ENCODE peak calls at places on chromosomes 5 and 9, in nine cellular contexts. One of them, this sample, is unnamed.

GRCh38 chr5:171453056-171453725 is 33.7 kb downstream of the FGF18 start:
- DNase-seq in left ventricle myocardium inferior: no peak
- DNase-seq in thyroid gland: no peak
- DNase-seq in adrenal gland: no peak
- DNase-seq in tibial nerve: no peak
- DNase-seq in stomach: no peak
- DNase-seq in nephron progenitor cell: no peak
- DNase-seq in lower leg skin: no peak
- DNase-seq in fibroblast of pulmonary artery: no peak
- DNase-seq in this sample: no peak

GRCh38 chr9:7216004-7216821 is 458.4 kb downstream of the KDM4C start:
- DNase-seq in left ventricle myocardium inferior: no peak
- DNase-seq in thyroid gland: no peak
- DNase-seq in adrenal gland: no peak
- DNase-seq in tibial nerve: no peak
- DNase-seq in stomach: no peak
- DNase-seq in nephron progenitor cell: no peak
- DNase-seq in lower leg skin: no peak
- DNase-seq in fibroblast of pulmonary artery: peak
- DNase-seq in this sample: no peak

GRCh38 chr5:141330299-141331080 is at the start of gene PCDHGA1:
- DNase-seq in left ventricle myocardium inferior: no peak
- DNase-seq in thyroid gland: no peak
- DNase-seq in adrenal gland: no peak
- DNase-seq in tibial nerve: no peak
- DNase-seq in stomach: no peak
- DNase-seq in nephron progenitor cell: no peak
- DNase-seq in lower leg skin: no peak
- DNase-seq in fibroblast of pulmonary artery: peak
- DNase-seq in this sample: no peak

GRCh38 chr5:157651623-157652376 is 438 bp downstream of the SOX30 start:
- DNase-seq in left ventricle myocardium inferior: peak
- DNase-seq in thyroid gland: peak
- DNase-seq in adrenal gland: peak
- DNase-seq in tibial nerve: no peak
- DNase-seq in stomach: peak
- DNase-seq in nephron progenitor cell: no peak
- DNase-seq in lower leg skin: no peak
- DNase-seq in fibroblast of pulmonary artery: peak
- DNase-seq in this sample: peak

GRCh38 chr9:33106827-33107621 is 30.6 kb upstream of the SMU1 start:
- DNase-seq in left ventricle myocardium inferior: peak
- DNase-seq in thyroid gland: no peak
- DNase-seq in adrenal gland: peak
- DNase-seq in tibial nerve: no peak
- DNase-seq in stomach: peak
- DNase-seq in nephron progenitor cell: no peak
- DNase-seq in lower leg skin: peak
- DNase-seq in fibroblast of pulmonary artery: peak
- DNase-seq in this sample: no peak

GRCh38 chr9:105332471-105332870 is 88.0 kb downstream of the SLC44A1 start:
- DNase-seq in left ventricle myocardium inferior: no peak
- DNase-seq in thyroid gland: no peak
- DNase-seq in adrenal gland: no peak
- DNase-seq in tibial nerve: no peak
- DNase-seq in stomach: no peak
- DNase-seq in nephron progenitor cell: no peak
- DNase-seq in lower leg skin: no peak
- DNase-seq in fibroblast of pulmonary artery: peak
- DNase-seq in this sample: no peak

GRCh38 chr9:83655433-83655832 is 32.5 kb downstream of the IDNK start:
- DNase-seq in left ventricle myocardium inferior: no peak
- DNase-seq in thyroid gland: no peak
- DNase-seq in adrenal gland: no peak
- DNase-seq in tibial nerve: no peak
- DNase-seq in stomach: no peak
- DNase-seq in nephron progenitor cell: no peak
- DNase-seq in lower leg skin: no peak
- DNase-seq in fibroblast of pulmonary artery: no peak
- DNase-seq in this sample: no peak

GRCh38 chr9:134375430-134376385 is 49.5 kb downstream of the RXRA start:
- DNase-seq in left ventricle myocardium inferior: peak
- DNase-seq in thyroid gland: peak
- DNase-seq in adrenal gland: peak
- DNase-seq in tibial nerve: peak
- DNase-seq in stomach: no peak
- DNase-seq in nephron progenitor cell: peak
- DNase-seq in lower leg skin: no peak
- DNase-seq in fibroblast of pulmonary artery: peak
- DNase-seq in this sample: no peak

GRCh38 chr5:83265318-83265717 is 188.0 kb downstream of the XRCC4 start:
- DNase-seq in left ventricle myocardium inferior: no peak
- DNase-seq in thyroid gland: no peak
- DNase-seq in adrenal gland: no peak
- DNase-seq in tibial nerve: no peak
- DNase-seq in stomach: peak
- DNase-seq in nephron progenitor cell: no peak
- DNase-seq in lower leg skin: no peak
- DNase-seq in fibroblast of pulmonary artery: peak
- DNase-seq in this sample: no peak

GRCh38 chr5:442335-443238 is at the start of gene EXOC3:
- DNase-seq in left ventricle myocardium inferior: peak
- DNase-seq in thyroid gland: peak
- DNase-seq in adrenal gland: peak
- DNase-seq in tibial nerve: peak
- DNase-seq in stomach: peak
- DNase-seq in nephron progenitor cell: peak
- DNase-seq in lower leg skin: no peak
- DNase-seq in fibroblast of pulmonary artery: peak
- DNase-seq in this sample: peak

GRCh38 chr9:87793292-87793691 is 67.4 kb downstream of the CTSL start:
- DNase-seq in left ventricle myocardium inferior: no peak
- DNase-seq in thyroid gland: no peak
- DNase-seq in adrenal gland: peak
- DNase-seq in tibial nerve: peak
- DNase-seq in stomach: no peak
- DNase-seq in nephron progenitor cell: no peak
- DNase-seq in lower leg skin: peak
- DNase-seq in fibroblast of pulmonary artery: peak
- DNase-seq in this sample: no peak

GRCh38 chr5:43636076-43636475 is 33.1 kb downstream of the NNT start:
- DNase-seq in left ventricle myocardium inferior: no peak
- DNase-seq in thyroid gland: no peak
- DNase-seq in adrenal gland: no peak
- DNase-seq in tibial nerve: no peak
- DNase-seq in stomach: no peak
- DNase-seq in nephron progenitor cell: no peak
- DNase-seq in lower leg skin: no peak
- DNase-seq in fibroblast of pulmonary artery: no peak
- DNase-seq in this sample: no peak

GRCh38 chr5:108249095-108249784 is 132.7 kb downstream of the FBXL17 start:
- DNase-seq in left ventricle myocardium inferior: no peak
- DNase-seq in thyroid gland: no peak
- DNase-seq in adrenal gland: no peak
- DNase-seq in tibial nerve: no peak
- DNase-seq in stomach: no peak
- DNase-seq in nephron progenitor cell: no peak
- DNase-seq in lower leg skin: no peak
- DNase-seq in fibroblast of pulmonary artery: no peak
- DNase-seq in this sample: no peak

GRCh38 chr9:36091028-36091953 is 45.2 kb upstream of the GLIPR2 start:
- DNase-seq in left ventricle myocardium inferior: no peak
- DNase-seq in thyroid gland: peak
- DNase-seq in adrenal gland: peak
- DNase-seq in tibial nerve: no peak
- DNase-seq in stomach: peak
- DNase-seq in nephron progenitor cell: peak
- DNase-seq in lower leg skin: no peak
- DNase-seq in fibroblast of pulmonary artery: peak
- DNase-seq in this sample: no peak

GRCh38 chr9:123365287-123365880 is 9.4 kb downstream of the CRB2 start:
- DNase-seq in left ventricle myocardium inferior: no peak
- DNase-seq in thyroid gland: no peak
- DNase-seq in adrenal gland: no peak
- DNase-seq in tibial nerve: no peak
- DNase-seq in stomach: no peak
- DNase-seq in nephron progenitor cell: no peak
- DNase-seq in lower leg skin: no peak
- DNase-seq in fibroblast of pulmonary artery: no peak
- DNase-seq in this sample: no peak

GRCh38 chr9:123368023-123368422 is 12.0 kb downstream of the CRB2 start:
- DNase-seq in left ventricle myocardium inferior: no peak
- DNase-seq in thyroid gland: no peak
- DNase-seq in adrenal gland: no peak
- DNase-seq in tibial nerve: no peak
- DNase-seq in stomach: no peak
- DNase-seq in nephron progenitor cell: no peak
- DNase-seq in lower leg skin: no peak
- DNase-seq in fibroblast of pulmonary artery: no peak
- DNase-seq in this sample: no peak

GRCh38 chr9:123364241-123364824 is 8.3 kb downstream of the CRB2 start:
- DNase-seq in left ventricle myocardium inferior: no peak
- DNase-seq in thyroid gland: no peak
- DNase-seq in adrenal gland: no peak
- DNase-seq in tibial nerve: no peak
- DNase-seq in stomach: no peak
- DNase-seq in nephron progenitor cell: no peak
- DNase-seq in lower leg skin: no peak
- DNase-seq in fibroblast of pulmonary artery: peak
- DNase-seq in this sample: no peak

GRCh38 chr9:123368481-123369153 is 12.6 kb downstream of the CRB2 start:
- DNase-seq in left ventricle myocardium inferior: no peak
- DNase-seq in thyroid gland: no peak
- DNase-seq in adrenal gland: no peak
- DNase-seq in tibial nerve: no peak
- DNase-seq in stomach: no peak
- DNase-seq in nephron progenitor cell: no peak
- DNase-seq in lower leg skin: no peak
- DNase-seq in fibroblast of pulmonary artery: no peak
- DNase-seq in this sample: no peak

GRCh38 chr9:123365881-123366528 is 10.0 kb downstream of the CRB2 start:
- DNase-seq in left ventricle myocardium inferior: no peak
- DNase-seq in thyroid gland: no peak
- DNase-seq in adrenal gland: no peak
- DNase-seq in tibial nerve: no peak
- DNase-seq in stomach: no peak
- DNase-seq in nephron progenitor cell: no peak
- DNase-seq in lower leg skin: no peak
- DNase-seq in fibroblast of pulmonary artery: no peak
- DNase-seq in this sample: no peak
- TF ChIP-seq CTCF in left ventricle myocardium inferior: no peak
- TF ChIP-seq CTCF in thyroid gland: no peak
- TF ChIP-seq CTCF in adrenal gland: no peak
- TF ChIP-seq CTCF in tibial nerve: no peak
- TF ChIP-seq CTCF in stomach: no peak
- TF ChIP-seq CTCF in nephron progenitor cell: no peak
- TF ChIP-seq CTCF in lower leg skin: no peak
- TF ChIP-seq CTCF in fibroblast of pulmonary artery: no peak
- TF ChIP-seq CTCF in this sample: no peak

GRCh38 chr5:167964529-167964928 is 326.9 kb upstream of the WWC1 start:
- DNase-seq in left ventricle myocardium inferior: no peak
- DNase-seq in thyroid gland: no peak
- DNase-seq in adrenal gland: no peak
- DNase-seq in tibial nerve: no peak
- DNase-seq in stomach: no peak
- DNase-seq in nephron progenitor cell: no peak
- DNase-seq in lower leg skin: no peak
- DNase-seq in fibroblast of pulmonary artery: no peak
- DNase-seq in this sample: no peak
- TF ChIP-seq CTCF in left ventricle myocardium inferior: peak
- TF ChIP-seq CTCF in thyroid gland: no peak
- TF ChIP-seq CTCF in adrenal gland: no peak
- TF ChIP-seq CTCF in tibial nerve: no peak
- TF ChIP-seq CTCF in stomach: no peak
- TF ChIP-seq CTCF in nephron progenitor cell: peak
- TF ChIP-seq CTCF in lower leg skin: no peak
- TF ChIP-seq CTCF in fibroblast of pulmonary artery: peak
- TF ChIP-seq CTCF in this sample: no peak

GRCh38 chr5:59216845-59217244 is 634.0 kb downstream of the RAB3C start:
- DNase-seq in left ventricle myocardium inferior: no peak
- DNase-seq in thyroid gland: no peak
- DNase-seq in adrenal gland: no peak
- DNase-seq in tibial nerve: no peak
- DNase-seq in stomach: no peak
- DNase-seq in nephron progenitor cell: no peak
- DNase-seq in lower leg skin: no peak
- DNase-seq in fibroblast of pulmonary artery: no peak
- DNase-seq in this sample: no peak

GRCh38 chr5:59212596-59212995 is 629.7 kb downstream of the RAB3C start:
- DNase-seq in left ventricle myocardium inferior: no peak
- DNase-seq in thyroid gland: no peak
- DNase-seq in adrenal gland: no peak
- DNase-seq in tibial nerve: no peak
- DNase-seq in stomach: no peak
- DNase-seq in nephron progenitor cell: no peak
- DNase-seq in lower leg skin: no peak
- DNase-seq in fibroblast of pulmonary artery: no peak
- DNase-seq in this sample: no peak

GRCh38 chr5:59222687-59223511 is 640.0 kb downstream of the RAB3C start:
- DNase-seq in left ventricle myocardium inferior: no peak
- DNase-seq in thyroid gland: no peak
- DNase-seq in adrenal gland: no peak
- DNase-seq in tibial nerve: no peak
- DNase-seq in stomach: no peak
- DNase-seq in nephron progenitor cell: no peak
- DNase-seq in lower leg skin: peak
- DNase-seq in fibroblast of pulmonary artery: no peak
- DNase-seq in this sample: no peak

GRCh38 chr5:59221769-59222168 is 638.9 kb downstream of the RAB3C start:
- DNase-seq in left ventricle myocardium inferior: no peak
- DNase-seq in thyroid gland: no peak
- DNase-seq in adrenal gland: no peak
- DNase-seq in tibial nerve: no peak
- DNase-seq in stomach: no peak
- DNase-seq in nephron progenitor cell: no peak
- DNase-seq in lower leg skin: no peak
- DNase-seq in fibroblast of pulmonary artery: no peak
- DNase-seq in this sample: no peak

GRCh38 chr5:59218424-59219045 is 635.7 kb downstream of the RAB3C start:
- DNase-seq in left ventricle myocardium inferior: no peak
- DNase-seq in thyroid gland: no peak
- DNase-seq in adrenal gland: no peak
- DNase-seq in tibial nerve: no peak
- DNase-seq in stomach: no peak
- DNase-seq in nephron progenitor cell: no peak
- DNase-seq in lower leg skin: no peak
- DNase-seq in fibroblast of pulmonary artery: peak
- DNase-seq in this sample: no peak
- TF ChIP-seq CTCF in left ventricle myocardium inferior: peak
- TF ChIP-seq CTCF in thyroid gland: peak
- TF ChIP-seq CTCF in adrenal gland: peak
- TF ChIP-seq CTCF in tibial nerve: no peak
- TF ChIP-seq CTCF in stomach: peak
- TF ChIP-seq CTCF in nephron progenitor cell: peak
- TF ChIP-seq CTCF in lower leg skin: no peak
- TF ChIP-seq CTCF in fibroblast of pulmonary artery: peak
- TF ChIP-seq CTCF in this sample: no peak

GRCh38 chr5:161530700-161531099 is 15.8 kb downstream of the GABRB2 start:
- DNase-seq in left ventricle myocardium inferior: no peak
- DNase-seq in thyroid gland: no peak
- DNase-seq in adrenal gland: no peak
- DNase-seq in tibial nerve: no peak
- DNase-seq in stomach: no peak
- DNase-seq in nephron progenitor cell: no peak
- DNase-seq in lower leg skin: no peak
- DNase-seq in fibroblast of pulmonary artery: no peak
- DNase-seq in this sample: no peak

GRCh38 chr5:161535762-161536161 is 10.8 kb downstream of the GABRB2 start:
- DNase-seq in left ventricle myocardium inferior: no peak
- DNase-seq in thyroid gland: no peak
- DNase-seq in adrenal gland: no peak
- DNase-seq in tibial nerve: no peak
- DNase-seq in stomach: no peak
- DNase-seq in nephron progenitor cell: no peak
- DNase-seq in lower leg skin: no peak
- DNase-seq in fibroblast of pulmonary artery: no peak
- DNase-seq in this sample: no peak
- TF ChIP-seq CTCF in left ventricle myocardium inferior: no peak
- TF ChIP-seq CTCF in thyroid gland: no peak
- TF ChIP-seq CTCF in adrenal gland: no peak
- TF ChIP-seq CTCF in tibial nerve: no peak
- TF ChIP-seq CTCF in stomach: no peak
- TF ChIP-seq CTCF in nephron progenitor cell: no peak
- TF ChIP-seq CTCF in lower leg skin: no peak
- TF ChIP-seq CTCF in fibroblast of pulmonary artery: no peak
- TF ChIP-seq CTCF in this sample: no peak